ENCODE peak calls at places on chromosomes 7 and 10, in nine cellular contexts. One of them, this sample, is unnamed.

GRCh38 chr7:64878684-64879083 is 24.4 kb upstream of the ZNF273 start:
- DNase-seq in Right ventricle myocardium inferior: no peak
- DNase-seq in OCI-M1: no peak
- DNase-seq in dorsolateral prefrontal cortex: no peak
- DNase-seq in GDM1: no peak
- DNase-seq in AG04450: no peak
- DNase-seq in H54: no peak
- DNase-seq in NCI-H226: no peak
- DNase-seq in NCI-H82: no peak
- DNase-seq in this sample: no peak

GRCh38 chr7:3028071-3028766 is 15.4 kb downstream of the CARD11 start:
- DNase-seq in OCI-M1: no peak
- DNase-seq in NCI-H82: no peak
- DNase-seq in GDM1: no peak
- DNase-seq in AG04450: no peak
- DNase-seq in H54: peak; percentile 94
- DNase-seq in Right ventricle myocardium inferior: no peak
- DNase-seq in NCI-H226: no peak
- DNase-seq in dorsolateral prefrontal cortex: peak; percentile 29
- DNase-seq in this sample: no peak

GRCh38 chr10:114685456-114685855 is 27.4 kb upstream of the ABLIM1 start:
- DNase-seq in AG04450: no peak
- DNase-seq in NCI-H226: no peak
- DNase-seq in GDM1: no peak
- DNase-seq in dorsolateral prefrontal cortex: no peak
- DNase-seq in Right ventricle myocardium inferior: no peak
- DNase-seq in OCI-M1: no peak
- DNase-seq in NCI-H82: no peak
- DNase-seq in H54: no peak
- DNase-seq in this sample: no peak

GRCh38 chr7:149126662-149127321 is 668 bp upstream of the ZNF425 start:
- DNase-seq in Right ventricle myocardium inferior: peak; percentile 79
- DNase-seq in OCI-M1: peak; percentile 57
- DNase-seq in H54: peak; percentile 60
- DNase-seq in NCI-H226: peak; percentile 32
- DNase-seq in dorsolateral prefrontal cortex: peak; percentile 67
- DNase-seq in NCI-H82: peak; percentile 66
- DNase-seq in GDM1: peak; percentile 52
- DNase-seq in AG04450: no peak
- DNase-seq in this sample: peak; percentile 54

GRCh38 chr7:111098011-111098925 is 7.3 kb downstream of the LRRN3 start:
- DNase-seq in NCI-H82: peak; percentile 65
- DNase-seq in OCI-M1: peak; percentile 48
- DNase-seq in Right ventricle myocardium inferior: no peak
- DNase-seq in H54: no peak
- DNase-seq in dorsolateral prefrontal cortex: peak; percentile 42
- DNase-seq in GDM1: no peak
- DNase-seq in NCI-H226: peak; percentile 27
- DNase-seq in AG04450: no peak
- DNase-seq in this sample: peak; percentile 48

GRCh38 chr10:114320249-114321116 is 81.4 kb downstream of the VWA2 start:
- DNase-seq in NCI-H226: peak; percentile 78
- DNase-seq in NCI-H82: no peak
- DNase-seq in AG04450: no peak
- DNase-seq in Right ventricle myocardium inferior: no peak
- DNase-seq in H54: peak; percentile 75
- DNase-seq in OCI-M1: no peak
- DNase-seq in dorsolateral prefrontal cortex: no peak
- DNase-seq in GDM1: no peak
- DNase-seq in this sample: no peak

GRCh38 chr7:34320926-34321609 is 336.9 kb upstream of the NPSR1 start:
- DNase-seq in NCI-H226: peak; percentile 92
- DNase-seq in GDM1: peak; percentile 17
- DNase-seq in AG04450: peak; percentile 27
- DNase-seq in Right ventricle myocardium inferior: peak; percentile 45
- DNase-seq in NCI-H82: peak; percentile 79
- DNase-seq in dorsolateral prefrontal cortex: peak; percentile 54
- DNase-seq in OCI-M1: peak; percentile 63
- DNase-seq in H54: peak; percentile 79
- DNase-seq in this sample: peak; percentile 1

GRCh38 chr7:99221866-99222265 is 14.0 kb upstream of the KPNA7 start:
- DNase-seq in Right ventricle myocardium inferior: no peak
- DNase-seq in NCI-H226: no peak
- DNase-seq in GDM1: no peak
- DNase-seq in AG04450: no peak
- DNase-seq in dorsolateral prefrontal cortex: no peak
- DNase-seq in NCI-H82: no peak
- DNase-seq in H54: no peak
- DNase-seq in OCI-M1: no peak
- DNase-seq in this sample: no peak

GRCh38 chr10:22550732-22551131 is 163.6 kb downstream of the PIP4K2A start:
- DNase-seq in H54: peak; percentile 32
- DNase-seq in OCI-M1: peak; percentile 66
- DNase-seq in NCI-H226: no peak
- DNase-seq in AG04450: no peak
- DNase-seq in dorsolateral prefrontal cortex: no peak
- DNase-seq in Right ventricle myocardium inferior: no peak
- DNase-seq in NCI-H82: peak; percentile 53
- DNase-seq in GDM1: no peak
- DNase-seq in this sample: peak; percentile 2

GRCh38 chr10:7234109-7234508 is 176.7 kb downstream of the SFMBT2 start:
- DNase-seq in NCI-H82: no peak
- DNase-seq in H54: no peak
- DNase-seq in dorsolateral prefrontal cortex: no peak
- DNase-seq in NCI-H226: no peak
- DNase-seq in OCI-M1: peak; percentile 46
- DNase-seq in Right ventricle myocardium inferior: no peak
- DNase-seq in AG04450: no peak
- DNase-seq in GDM1: no peak
- DNase-seq in this sample: no peak

GRCh38 chr10:124699471-124700292 is 44.5 kb downstream of the FAM53B start:
- DNase-seq in OCI-M1: no peak
- DNase-seq in NCI-H226: no peak
- DNase-seq in Right ventricle myocardium inferior: no peak
- DNase-seq in NCI-H82: no peak
- DNase-seq in GDM1: no peak
- DNase-seq in dorsolateral prefrontal cortex: no peak
- DNase-seq in AG04450: no peak
- DNase-seq in H54: no peak
- DNase-seq in this sample: peak; percentile 58

GRCh38 chr10:83908506-83908905 is 230.8 kb upstream of the GHITM start:
- DNase-seq in NCI-H226: no peak
- DNase-seq in H54: no peak
- DNase-seq in GDM1: no peak
- DNase-seq in AG04450: no peak
- DNase-seq in dorsolateral prefrontal cortex: no peak
- DNase-seq in OCI-M1: no peak
- DNase-seq in NCI-H82: peak; percentile 12
- DNase-seq in Right ventricle myocardium inferior: no peak
- DNase-seq in this sample: peak; percentile 68

GRCh38 chr7:110839866-110840265 is 251.1 kb upstream of the LRRN3 start:
- DNase-seq in NCI-H226: no peak
- DNase-seq in NCI-H82: peak; percentile 95
- DNase-seq in H54: no peak
- DNase-seq in AG04450: peak; percentile 32
- DNase-seq in OCI-M1: peak; percentile 42
- DNase-seq in GDM1: no peak
- DNase-seq in dorsolateral prefrontal cortex: no peak
- DNase-seq in Right ventricle myocardium inferior: no peak
- DNase-seq in this sample: peak; percentile 1

GRCh38 chr7:2897023-2897422 is 52.9 kb upstream of the GNA12 start:
- DNase-seq in Right ventricle myocardium inferior: no peak
- DNase-seq in NCI-H82: no peak
- DNase-seq in AG04450: no peak
- DNase-seq in OCI-M1: no peak
- DNase-seq in GDM1: no peak
- DNase-seq in dorsolateral prefrontal cortex: no peak
- DNase-seq in H54: no peak
- DNase-seq in NCI-H226: no peak
- DNase-seq in this sample: no peak

GRCh38 chr7:43942997-43943701 is 16.9 kb downstream of the UBE2D4 start:
- DNase-seq in dorsolateral prefrontal cortex: no peak
- DNase-seq in OCI-M1: no peak
- DNase-seq in NCI-H82: no peak
- DNase-seq in H54: no peak
- DNase-seq in AG04450: no peak
- DNase-seq in GDM1: no peak
- DNase-seq in NCI-H226: no peak
- DNase-seq in Right ventricle myocardium inferior: no peak
- DNase-seq in this sample: no peak

GRCh38 chr7:116544488-116544887 is 19.7 kb downstream of the CAV1 start:
- DNase-seq in GDM1: no peak
- DNase-seq in NCI-H226: no peak
- DNase-seq in OCI-M1: no peak
- DNase-seq in AG04450: no peak
- DNase-seq in dorsolateral prefrontal cortex: no peak
- DNase-seq in H54: no peak
- DNase-seq in NCI-H82: no peak
- DNase-seq in Right ventricle myocardium inferior: no peak
- DNase-seq in this sample: no peak

GRCh38 chr7:43873300-43873699 is 4.0 kb upstream of the MRPS24 start:
- DNase-seq in H54: peak; percentile 74
- DNase-seq in AG04450: no peak
- DNase-seq in OCI-M1: no peak
- DNase-seq in NCI-H82: no peak
- DNase-seq in dorsolateral prefrontal cortex: no peak
- DNase-seq in GDM1: no peak
- DNase-seq in Right ventricle myocardium inferior: no peak
- DNase-seq in NCI-H226: peak; percentile 67
- DNase-seq in this sample: no peak

GRCh38 chr10:35913628-35914027 is 271.5 kb upstream of the FZD8 start:
- DNase-seq in H54: no peak
- DNase-seq in dorsolateral prefrontal cortex: no peak
- DNase-seq in NCI-H226: peak; percentile 13
- DNase-seq in AG04450: no peak
- DNase-seq in OCI-M1: no peak
- DNase-seq in NCI-H82: no peak
- DNase-seq in Right ventricle myocardium inferior: no peak
- DNase-seq in GDM1: no peak
- DNase-seq in this sample: no peak

GRCh38 chr10:125187238-125188194 is 27.2 kb upstream of the CTBP2 start:
- DNase-seq in OCI-M1: no peak
- DNase-seq in AG04450: no peak
- DNase-seq in GDM1: no peak
- DNase-seq in dorsolateral prefrontal cortex: no peak
- DNase-seq in H54: no peak
- DNase-seq in NCI-H82: no peak
- DNase-seq in NCI-H226: no peak
- DNase-seq in Right ventricle myocardium inferior: no peak
- DNase-seq in this sample: no peak

GRCh38 chr10:125985557-125986246 is 89.3 kb downstream of the FANK1 start:
- DNase-seq in AG04450: no peak
- DNase-seq in dorsolateral prefrontal cortex: no peak
- DNase-seq in NCI-H226: no peak
- DNase-seq in H54: no peak
- DNase-seq in NCI-H82: no peak
- DNase-seq in Right ventricle myocardium inferior: no peak
- DNase-seq in OCI-M1: peak; percentile 25
- DNase-seq in GDM1: no peak
- DNase-seq in this sample: no peak

GRCh38 chr7:37065779-37066271 is 341.5 kb upstream of the AOAH start:
- DNase-seq in GDM1: no peak
- DNase-seq in dorsolateral prefrontal cortex: no peak
- DNase-seq in AG04450: no peak
- DNase-seq in H54: no peak
- DNase-seq in OCI-M1: peak; percentile 65
- DNase-seq in Right ventricle myocardium inferior: no peak
- DNase-seq in NCI-H226: no peak
- DNase-seq in NCI-H82: no peak
- DNase-seq in this sample: peak; percentile 10

GRCh38 chr10:88728107-88728763 is 22.2 kb downstream of the LIPK start:
- DNase-seq in NCI-H226: no peak
- DNase-seq in NCI-H82: peak; percentile 2
- DNase-seq in OCI-M1: peak; percentile 88
- DNase-seq in Right ventricle myocardium inferior: no peak
- DNase-seq in GDM1: no peak
- DNase-seq in dorsolateral prefrontal cortex: no peak
- DNase-seq in H54: peak; percentile 55
- DNase-seq in AG04450: no peak
- DNase-seq in this sample: peak; percentile 66

GRCh38 chr10:88851706-88852105 is at the start of gene ANKRD22:
- DNase-seq in NCI-H226: peak; percentile 78
- DNase-seq in GDM1: peak; percentile 42
- DNase-seq in H54: peak; percentile 20
- DNase-seq in Right ventricle myocardium inferior: peak; percentile 45
- DNase-seq in OCI-M1: peak; percentile 88
- DNase-seq in AG04450: no peak
- DNase-seq in NCI-H82: no peak
- DNase-seq in dorsolateral prefrontal cortex: no peak
- DNase-seq in this sample: peak; percentile 96

GRCh38 chr7:89837515-89837914 is 316.8 kb upstream of the STEAP1 start:
- DNase-seq in GDM1: no peak
- DNase-seq in Right ventricle myocardium inferior: no peak
- DNase-seq in NCI-H226: no peak
- DNase-seq in H54: no peak
- DNase-seq in AG04450: no peak
- DNase-seq in OCI-M1: no peak
- DNase-seq in dorsolateral prefrontal cortex: peak; percentile 48
- DNase-seq in NCI-H82: peak; percentile 92
- DNase-seq in this sample: no peak

GRCh38 chr10:105769248-105770184 is 1128.4 kb downstream of the SORCS3 start:
- DNase-seq in H54: no peak
- DNase-seq in dorsolateral prefrontal cortex: no peak
- DNase-seq in NCI-H82: no peak
- DNase-seq in NCI-H226: no peak
- DNase-seq in Right ventricle myocardium inferior: no peak
- DNase-seq in GDM1: no peak
- DNase-seq in OCI-M1: no peak
- DNase-seq in AG04450: no peak
- DNase-seq in this sample: no peak

GRCh38 chr7:157895520-157896375 is 558.9 kb downstream of the DNAJB6 start:
- DNase-seq in AG04450: no peak
- DNase-seq in NCI-H82: no peak
- DNase-seq in OCI-M1: no peak
- DNase-seq in H54: no peak
- DNase-seq in NCI-H226: no peak
- DNase-seq in Right ventricle myocardium inferior: no peak
- DNase-seq in GDM1: no peak
- DNase-seq in dorsolateral prefrontal cortex: no peak
- DNase-seq in this sample: no peak

GRCh38 chr7:11742496-11742895 is 89.5 kb downstream of the THSD7A start:
- DNase-seq in OCI-M1: peak; percentile 16
- DNase-seq in Right ventricle myocardium inferior: no peak
- DNase-seq in GDM1: no peak
- DNase-seq in NCI-H82: no peak
- DNase-seq in AG04450: no peak
- DNase-seq in dorsolateral prefrontal cortex: no peak
- DNase-seq in NCI-H226: no peak
- DNase-seq in H54: peak; percentile 1
- DNase-seq in this sample: no peak

GRCh38 chr7:150415161-150416160 is 35.0 kb upstream of the GIMAP8 start:
- DNase-seq in OCI-M1: no peak
- DNase-seq in dorsolateral prefrontal cortex: no peak
- DNase-seq in Right ventricle myocardium inferior: peak; percentile 23
- DNase-seq in GDM1: no peak
- DNase-seq in H54: no peak
- DNase-seq in NCI-H82: no peak
- DNase-seq in AG04450: no peak
- DNase-seq in NCI-H226: no peak
- DNase-seq in this sample: no peak

GRCh38 chr7:84251183-84251845 is 56.7 kb upstream of the SEMA3A start:
- DNase-seq in H54: no peak
- DNase-seq in GDM1: no peak
- DNase-seq in Right ventricle myocardium inferior: no peak
- DNase-seq in NCI-H226: no peak
- DNase-seq in NCI-H82: no peak
- DNase-seq in AG04450: no peak
- DNase-seq in dorsolateral prefrontal cortex: no peak
- DNase-seq in OCI-M1: no peak
- DNase-seq in this sample: no peak

GRCh38 chr10:100186253-100186780 is 488 bp upstream of the ERLIN1 start:
- DNase-seq in dorsolateral prefrontal cortex: no peak
- DNase-seq in H54: peak; percentile 16
- DNase-seq in AG04450: no peak
- DNase-seq in NCI-H226: peak; percentile 6
- DNase-seq in OCI-M1: peak; percentile 86
- DNase-seq in GDM1: peak; percentile 39
- DNase-seq in Right ventricle myocardium inferior: peak; percentile 71
- DNase-seq in NCI-H82: peak; percentile 71
- DNase-seq in this sample: peak; percentile 49

This sample was measured in HL-60.